ENCODE peak calls at places on chromosomes 4 and X, in five cellular contexts. N is GM23248; V is SJSA1; W is right cardiac atrium; X is CD4-positive, alpha-beta memory T cell. E is an unnamed sample.
A peak's percentile ranks its signal among the peaks of the same experiment; 100 is the strongest.

GRCh38 chr4:13674971-13675370 is 47.4 kb upstream of the BOD1L1 start:
- DNase-seq in V (no peak), X (no peak), W (no peak), N (no peak), E (no peak)

GRCh38 chr4:135201081-135201480 is 999.5 kb upstream of the PABPC4L start:
- DNase-seq in X (no peak), V (no peak), N (no peak), W (no peak), E (peak; percentile 64)

GRCh38 chr4:53349201-53349600 is 16.7 kb downstream of the SCFD2 start:
- DNase-seq in N (no peak), W (no peak), V (no peak), X (no peak), E (no peak)

GRCh38 chr4:2714071-2714770 is 41.9 kb downstream of the TNIP2 start:
- DNase-seq in X (peak; percentile 53), W (peak; percentile 68), N (peak; percentile 84), V (no peak), E (peak; percentile 6)

GRCh38 chr4:147862043-147862692 is 130.3 kb downstream of the ARHGAP10 start:
- DNase-seq in W (peak; percentile 53), N (no peak), X (no peak), V (no peak), E (no peak)

GRCh38 chr4:32196950-32197688 is 1477.0 kb downstream of the PCDH7 start:
- DNase-seq in N (no peak), X (no peak), V (no peak), W (no peak), E (no peak)

GRCh38 chrX:46381630-46382029 is 163.6 kb downstream of the ZNF674 start:
- DNase-seq in W (no peak), X (peak; percentile 9), V (no peak), N (peak; percentile 35), E (peak; percentile 15)

GRCh38 chrX:69538321-69538876 is 34.3 kb downstream of the NALF2 start:
- DNase-seq in X (peak; percentile 62), N (peak; percentile 64), V (peak; percentile 46), W (peak; percentile 92), E (peak; percentile 77)

GRCh38 chr4:34250562-34250961 is 1993.8 kb downstream of the ARAP2 start:
- DNase-seq in V (no peak), W (no peak), N (peak; percentile 68), X (no peak), E (peak; percentile 16)

GRCh38 chr4:46123872-46124755 is at the start of gene GABRG1:
- DNase-seq in X (no peak), N (no peak), V (no peak), W (peak; percentile 6), E (no peak)

GRCh38 chrX:135086197-135086854 is 34.0 kb downstream of the ETDB start:
- DNase-seq in X (peak; percentile 67), N (peak; percentile 78), V (no peak), W (no peak), E (peak; percentile 80)

GRCh38 chr4:23068756-23069155 is 376.0 kb downstream of the GBA3 start:
- DNase-seq in W (no peak), N (no peak), X (no peak), V (no peak), E (no peak)

GRCh38 chrX:1435241-1435900 is 17.3 kb downstream of the ASMTL start:
- DNase-seq in N (no peak), W (no peak), V (peak; percentile 28), X (no peak), E (no peak)

GRCh38 chr4:24533364-24533763 is 51.0 kb downstream of the DHX15 start:
- DNase-seq in X (no peak), V (no peak), N (peak; percentile 19), W (no peak), E (no peak)

GRCh38 chr4:123495530-123495929 is 98.9 kb downstream of the SPRY1 start:
- DNase-seq in N (peak; percentile 12), W (no peak), V (no peak), X (no peak), E (no peak)

GRCh38 chr4:102345795-102346100 is 466 bp upstream of the SLC39A8 start:
- DNase-seq in W (no peak), N (peak; percentile 12), V (no peak), X (no peak), E (no peak)

GRCh38 chr4:36414248-36414647 is 132.8 kb downstream of the DTHD1 start:
- DNase-seq in W (no peak), N (no peak), X (no peak), V (no peak), E (no peak)

GRCh38 chrX:148723551-148723950 is 223.1 kb downstream of the AFF2 start:
- DNase-seq in W (no peak), N (no peak), X (no peak), V (no peak), E (no peak)

GRCh38 chr4:26034849-26035248 is 120.8 kb downstream of the SMIM20 start:
- DNase-seq in N (no peak), X (no peak), W (no peak), V (no peak), E (no peak)

GRCh38 chrX:10387011-10387410 is 230.2 kb downstream of the CLCN4 start:
- DNase-seq in W (no peak), N (peak; percentile 55), X (no peak), V (no peak), E (no peak)

GRCh38 chr4:2370597-2371320 is 47.7 kb downstream of the ZFYVE28 start:
- DNase-seq in N (no peak), X (no peak), V (no peak), W (no peak), E (no peak)

GRCh38 chrX:25701876-25702275 is 436.3 kb upstream of the MAGEB18 start:
- DNase-seq in N (no peak), W (no peak), X (no peak), V (no peak), E (no peak)

GRCh38 chr4:107736924-107737448 is 17.0 kb upstream of the PAPSS1 start:
- DNase-seq in N (peak; percentile 58), W (no peak), V (peak; percentile 50), X (peak; percentile 50), E (peak; percentile 70)

GRCh38 chrX:54866606-54867005 is 54.0 kb upstream of the TRO start:
- DNase-seq in V (no peak), N (no peak), W (no peak), X (no peak), E (no peak)

GRCh38 chrX:10177620-10178019 is 20.8 kb downstream of the CLCN4 start:
- DNase-seq in V (no peak), X (no peak), N (peak; percentile 44), W (no peak), E (peak; percentile 66)

GRCh38 chr4:48041535-48042137 is 25.1 kb downstream of the NIPAL1 start:
- DNase-seq in N (no peak), V (no peak), X (no peak), W (no peak), E (no peak)

GRCh38 chr4:40840985-40841571 is 91.3 kb downstream of the NSUN7 start:
- DNase-seq in N (peak; percentile 76), V (peak; percentile 70), X (peak; percentile 41), W (peak; percentile 86), E (peak; percentile 42)

GRCh38 chr4:40842318-40842717 is 92.6 kb downstream of the NSUN7 start:
- DNase-seq in W (peak; percentile 61), X (no peak), V (no peak), N (no peak), E (no peak)

GRCh38 chr4:40843696-40844095 is 93.9 kb downstream of the NSUN7 start:
- DNase-seq in X (no peak), W (no peak), N (no peak), V (no peak), E (no peak)

GRCh38 chr4:40844261-40844660 is 94.5 kb downstream of the NSUN7 start:
- DNase-seq in W (no peak), V (no peak), N (no peak), X (no peak), E (no peak)

GRCh38 chr4:40842725-40843401 is 93.1 kb downstream of the NSUN7 start:
- DNase-seq in W (no peak), X (no peak), V (no peak), N (no peak), E (no peak)
- H3K4me1 ChIP-seq in W (peaks cover 10% of the 10 kb centered on the region), X (no peaks in the 10 kb centered on the region), V (no peaks in the 10 kb centered on the region), N (peaks cover 3% of the 10 kb centered on the region), E (no peaks in the 10 kb centered on the region)

DNA sequence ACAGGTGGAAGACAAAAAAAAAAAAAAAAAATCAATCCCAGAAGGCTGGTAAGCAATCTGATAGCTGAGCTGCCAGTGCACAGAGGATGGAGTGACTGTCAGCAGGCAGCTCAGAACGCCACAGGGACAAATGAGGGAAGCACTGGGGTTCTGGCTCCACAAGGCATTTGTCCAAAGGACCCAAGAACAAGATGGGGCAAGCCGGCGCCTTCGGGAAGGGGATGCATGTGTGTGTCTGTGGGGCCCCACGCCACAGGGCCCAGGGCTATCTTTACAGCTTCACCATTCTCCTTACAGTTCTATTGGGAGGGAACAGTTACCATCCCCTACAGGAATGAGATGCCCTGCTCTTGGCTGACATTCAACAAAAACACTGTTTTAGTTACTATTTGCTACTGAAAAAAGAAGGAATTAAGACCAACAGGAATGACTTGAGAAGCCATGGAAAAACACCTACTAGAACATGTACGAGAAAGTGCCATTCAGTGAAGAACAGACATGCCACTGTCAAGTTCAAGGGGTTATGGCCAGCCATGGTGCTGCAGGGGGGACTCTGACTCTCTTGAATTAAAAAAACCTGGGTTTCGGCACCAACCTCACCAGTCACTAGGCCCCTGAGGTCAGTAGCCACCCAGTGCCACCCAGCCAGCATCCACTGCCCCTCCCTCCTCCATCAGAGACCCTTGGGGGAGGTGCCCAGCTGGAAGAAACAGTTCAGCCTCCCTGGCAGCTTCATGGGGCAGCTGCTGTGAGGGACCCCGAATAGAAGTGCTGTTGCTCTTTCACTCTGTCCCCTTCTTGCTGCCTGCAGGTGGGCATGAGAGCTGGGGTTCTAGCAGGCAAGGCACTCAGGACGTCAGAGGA is 18.5 kb downstream of the WDR1 start:
- DNase-seq in X (no peak), W (peak; percentile 36), V (no peak), N (peak; percentile 25), E (peak; percentile 31)
- H3K4me1 ChIP-seq in X (peaks cover 100% of the 10 kb centered on the region), W (peaks cover 53% of the 10 kb centered on the region), V (peaks cover 32% of the 10 kb centered on the region), N (peaks cover 83% of the 10 kb centered on the region), E (peaks cover 56% of the 10 kb centered on the region)

GRCh38 chr4:112284662-112285411 is 867 bp downstream of the TIFA start:
- DNase-seq in W (peak; percentile 61), N (peak; percentile 50), X (peak; percentile 22), V (no peak), E (peak; percentile 57)
- H3K4me1 ChIP-seq in W (no peaks in the 10 kb centered on the region), N (peaks cover 6% of the 10 kb centered on the region), X (peaks cover 85% of the 10 kb centered on the region), V (peaks cover 16% of the 10 kb centered on the region), E (peaks cover 15% of the 10 kb centered on the region)

GRCh38 chr4:10095296-10095991 is 21.2 kb downstream of the WDR1 start:
- DNase-seq in N (peak; percentile 37), X (no peak), V (no peak), W (peak; percentile 31), E (no peak)

GRCh38 chr4:10094841-10095240 is 21.8 kb downstream of the WDR1 start:
- DNase-seq in V (no peak), W (peak; percentile 48), X (no peak), N (no peak), E (no peak)

GRCh38 chr4:10096976-10097330 is 19.6 kb downstream of the WDR1 start:
- DNase-seq in N (no peak), X (no peak), V (no peak), W (peak; percentile 48), E (no peak)

GRCh38 chr4:10098770-10099139 is 17.8 kb downstream of the WDR1 start:
- DNase-seq in W (no peak), N (peak; percentile 82), X (no peak), V (no peak), E (peak; percentile 36)

GRCh38 chr4:10096201-10096975 is 20.2 kb downstream of the WDR1 start:
- DNase-seq in X (peak; percentile 76), N (peak; percentile 96), V (peak; percentile 69), W (peak; percentile 85), E (peak; percentile 83)
- H3K4me1 ChIP-seq in X (peaks cover 99% of the 10 kb centered on the region), N (peaks cover 76% of the 10 kb centered on the region), V (peaks cover 32% of the 10 kb centered on the region), W (peaks cover 60% of the 10 kb centered on the region), E (peaks cover 40% of the 10 kb centered on the region)